ENCODE peak calls at places on chromosomes 12 and 14, in four cellular contexts. T, H, U and J are unnamed samples.

GRCh38 chr14:50360851-50361250 is 35.8 kb downstream of the CDKL1 start:
- DNase-seq in T (no peak), H (no peak), U (no peak), J (no peak)

GRCh38 chr14:54829486-54830224 is 73.0 kb downstream of the GCH1 start:
- DNase-seq in T (no peak), H (no peak), U (no peak), J (no peak)

GRCh38 chr12:57219205-57219992 is 2.8 kb downstream of the NXPH4 start:
- DNase-seq in T (no peak), H (no peak), U (no peak), J (no peak)

GRCh38 chr12:8780389-8780788 is 42.0 kb upstream of the A2ML1 start:
- DNase-seq in T (peak; percentile 18), H (peak; percentile 16), U (no peak), J (peak; percentile 12)

GRCh38 chr14:44528180-44528579 is 21.1 kb upstream of the FSCB start:
- DNase-seq in T (no peak), H (no peak), U (no peak), J (no peak)

GRCh38 chr12:105641742-105642141 is 311.3 kb downstream of the C12orf75 start:
- DNase-seq in T (no peak), H (no peak), U (no peak), J (no peak)

GRCh38 chr12:123398918-123399617 is 15.1 kb downstream of the KMT5A start:
- DNase-seq in T (no peak), H (no peak), U (no peak), J (no peak)

GRCh38 chr14:105415481-105416428 is 3.9 kb upstream of the MTA1 start:
- DNase-seq in T (no peak), H (no peak), U (no peak), J (no peak)

GRCh38 chr14:94142247-94142646 is 12.8 kb upstream of the IFI27L2 start:
- DNase-seq in T (no peak), H (no peak), U (no peak), J (no peak)

GRCh38 chr12:81128930-81129554 is 51.2 kb downstream of the ACSS3 start:
- DNase-seq in T (peak; percentile 22), H (peak; percentile 72), U (peak; percentile 5), J (peak; percentile 10)

GRCh38 chr12:132812631-132813305 is 15.9 kb downstream of the GOLGA3 start:
- DNase-seq in T (no peak), H (no peak), U (no peak), J (no peak)

GRCh38 chr14:89855961-89856360 is 98.6 kb downstream of the EFCAB11 start:
- DNase-seq in T (no peak), H (no peak), U (no peak), J (no peak)

GRCh38 chr14:101467181-101467926 is 93.9 kb upstream of the DIO3 start:
- DNase-seq in T (no peak), H (no peak), U (no peak), J (no peak)

GRCh38 chr14:39548358-39548757 is 116.1 kb upstream of the FBXO33 start:
- DNase-seq in T (no peak), H (no peak), U (no peak), J (no peak)

GRCh38 chr12:7180685-7181084 is 8.8 kb upstream of the PEX5 start:
- DNase-seq in T (no peak), H (no peak), U (no peak), J (no peak)

GRCh38 chr12:91852646-91853045 is 293.0 kb downstream of the BTG1 start:
- DNase-seq in T (no peak), H (no peak), U (no peak), J (no peak)

GRCh38 chr12:85949253-85949652 is 75.2 kb downstream of the NTS start:
- DNase-seq in T (no peak), H (no peak), U (no peak), J (no peak)

GRCh38 chr14:56241441-56241840 is 123.2 kb downstream of the PELI2 start:
- DNase-seq in T (no peak), H (no peak), U (no peak), J (no peak)

GRCh38 chr14:89242871-89243270 is 174.2 kb downstream of the FOXN3 start:
- DNase-seq in T (no peak), H (no peak), U (no peak), J (no peak)

GRCh38 chr14:22276913-22277816 is 311.9 kb downstream of the DAD1 start:
- DNase-seq in T (peak; percentile 12), H (peak; percentile 46), U (no peak), J (peak; percentile 6)

GRCh38 chr14:53663709-53664108 is 292.9 kb downstream of the BMP4 start:
- DNase-seq in T (peak; percentile 47), H (peak; percentile 76), U (no peak), J (no peak)

GRCh38 chr12:132593938-132594358 is 16.4 kb downstream of the LRCOL1 start:
- DNase-seq in T (peak; percentile 95), H (peak; percentile 96), U (no peak), J (peak; percentile 96)

GRCh38 chr12:104219908-104220404 is 4.4 kb downstream of the TXNRD1 start:
- DNase-seq in T (peak; percentile 97), H (peak; percentile 69), U (no peak), J (peak; percentile 49)

GRCh38 chr12:54954228-54954627 is 30.3 kb downstream of the TESPA1 start:
- DNase-seq in T (no peak), H (no peak), U (no peak), J (no peak)

GRCh38 chr12:27964123-27964522 is 8.4 kb downstream of the PTHLH start:
- DNase-seq in T (no peak), H (no peak), U (no peak), J (no peak)

GRCh38 chr12:56631790-56632700 is 1.9 kb upstream of the BAZ2A start:
- DNase-seq in T (no peak), H (peak; percentile 14), U (no peak), J (peak; percentile 83)

GRCh38 chr14:20934148-20934762 is 21.0 kb upstream of the RNASE2 start:
- DNase-seq in T (peak; percentile 62), H (no peak), U (no peak), J (peak; percentile 72)

GRCh38 chr14:20676072-20676471 is 8.3 kb upstream of the RNASE4 start:
- DNase-seq in T (no peak), H (no peak), U (no peak), J (no peak)

GRCh38 chr12:69105101-69105613 is 134.2 kb upstream of the CPSF6 start:
- DNase-seq in T (no peak), H (no peak), U (no peak), J (no peak)
- TF ChIP-seq ZNF274 in T (no peak), H (no peak), U (no peak), J (no peak)

DNA sequence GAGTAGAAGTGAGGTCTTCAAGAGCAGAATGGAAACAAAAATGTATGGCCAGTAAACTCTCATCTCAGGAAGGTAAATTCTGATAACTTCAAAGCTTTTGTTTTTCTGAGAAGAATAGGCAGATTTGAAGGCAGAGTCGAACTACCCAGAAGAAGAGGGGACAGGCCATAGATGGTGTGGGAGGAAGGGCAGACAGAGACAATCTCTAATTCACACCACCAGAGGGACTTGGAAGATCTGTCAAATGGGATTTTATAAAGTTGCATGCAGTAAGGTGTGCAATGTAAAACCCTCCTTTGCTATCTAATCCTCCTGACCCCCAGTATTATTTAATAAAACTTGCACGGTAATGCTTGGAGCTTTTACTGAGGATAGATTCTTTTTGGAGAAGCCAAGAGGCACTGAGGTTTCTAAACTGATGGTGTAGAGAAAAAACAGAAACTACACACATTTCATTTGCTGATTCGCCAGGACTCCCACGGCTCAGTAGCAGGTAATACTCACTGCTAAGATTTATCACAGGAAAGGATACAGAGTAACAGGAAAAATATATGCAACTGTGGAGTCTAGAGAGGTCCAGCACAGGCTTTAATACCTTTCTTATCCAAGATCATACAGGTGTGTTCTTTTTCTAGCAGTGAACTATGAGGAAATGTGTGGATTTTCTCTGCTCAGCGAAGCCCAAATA is 18.3 kb downstream of the SLC38A2 start:
- DNase-seq in T (no peak), H (no peak), U (no peak), J (peak; percentile 17)
- TF ChIP-seq CTCF in T (peak; percentile 30), H (peak; percentile 40), U (peak; percentile 21), J (peak; percentile 17)

GRCh38 chr12:63319386-63319785 is 168.4 kb upstream of the AVPR1A start:
- DNase-seq in T (peak; percentile 39), H (no peak), U (no peak), J (no peak)
- TF ChIP-seq ZNF274 in T (no peak), H (no peak), U (no peak), J (no peak)

DNA sequence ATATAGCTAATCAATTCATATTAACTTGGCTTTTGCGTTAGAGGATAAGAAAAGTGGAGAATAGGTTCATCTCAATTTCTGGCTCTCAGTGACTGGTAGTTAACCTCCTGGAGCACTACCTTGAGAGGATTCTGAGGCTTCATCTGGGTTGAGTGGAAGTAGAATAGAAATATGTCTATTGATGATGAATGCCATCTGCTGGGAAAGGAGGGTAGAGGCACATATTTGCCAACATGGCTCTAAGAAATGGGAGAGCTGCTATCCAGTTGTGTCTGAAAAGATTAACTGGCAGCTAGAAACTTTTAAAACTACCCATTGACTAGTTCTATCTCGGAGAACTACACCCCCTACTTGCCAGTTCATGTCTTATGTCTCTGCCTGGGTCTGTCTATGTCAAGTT is 530.1 kb downstream of the NRXN3 start:
- DNase-seq in T (no peak), H (no peak), U (no peak), J (no peak)
- TF ChIP-seq CTCF in T (no peak), H (no peak), U (no peak), J (no peak)

GRCh38 chr12:102426599-102427541 is 53.5 kb downstream of the IGF1 start:
- DNase-seq in T (no peak), H (no peak), U (no peak), J (no peak)
- TF ChIP-seq ZNF274 in T (no peak), H (no peak), U (no peak), J (no peak)

GRCh38 chr14:102975662-102976061 is 53.2 kb downstream of the AMN start:
- DNase-seq in T (no peak), H (no peak), U (no peak), J (no peak)
- TF ChIP-seq CTCF in T (no peak), H (no peak), U (no peak), J (peak; percentile 15)